ENCODE peak calls at places on chromosomes 4 and X, in seven cellular contexts. V is endothelial cell of umbilical vein, W is astrocyte of the cerebellum, Q is colonic mucosa, F is uterus, O is fibroblast of lung, K is pancreas. B is an unnamed sample.

GRCh38 chr4:123397276-123398150 is 918 bp downstream of the SPRY1 start:
- DNase-seq in F (peak), O (peak), K (peak), Q (peak), W (no peak), V (peak), B (no peak)

GRCh38 chr4:184746532-184746870 is 12.6 kb upstream of the CENPU start:
- DNase-seq in W (peak), Q (peak), O (peak), V (no peak), K (peak), F (peak), B (peak)

GRCh38 chrX:100625985-100626491 is 10.6 kb downstream of the TSPAN6 start:
- DNase-seq in F (no peak), W (peak), Q (no peak), K (no peak), O (peak), V (no peak), B (no peak)

GRCh38 chrX:106611682-106612402 is at the start of gene RADX:
- DNase-seq in F (peak), O (peak), K (peak), W (peak), Q (peak), V (peak), B (peak)

GRCh38 chrX:47244676-47245075 is 11.9 kb downstream of the USP11 start:
- DNase-seq in K (no peak), F (no peak), W (no peak), O (no peak), Q (no peak), V (no peak), B (no peak)

GRCh38 chr4:88960576-88960975 is 96.4 kb downstream of the FAM13A start:
- DNase-seq in V (peak), K (no peak), O (no peak), Q (no peak), F (no peak), W (no peak), B (no peak)

GRCh38 chr4:172232966-172233365 is 419.8 kb downstream of the GALNTL6 start:
- DNase-seq in Q (no peak), K (no peak), O (no peak), V (no peak), F (no peak), W (no peak), B (no peak)

GRCh38 chr4:104491396-104491821 is 3.3 kb downstream of the CXXC4 start:
- DNase-seq in O (peak), W (no peak), Q (peak), K (no peak), F (peak), V (no peak), B (no peak)

GRCh38 chr4:128306992-128307581 is 19.5 kb upstream of the PGRMC2 start:
- DNase-seq in F (no peak), O (no peak), V (no peak), W (no peak), K (peak), Q (no peak), B (no peak)

GRCh38 chr4:53307819-53308773 is 57.8 kb downstream of the SCFD2 start:
- DNase-seq in F (no peak), W (peak), V (peak), O (no peak), Q (no peak), K (no peak), B (no peak)

GRCh38 chr4:53907772-53908171 is 156.6 kb downstream of the CHIC2 start:
- DNase-seq in V (no peak), O (no peak), Q (no peak), K (no peak), W (no peak), F (no peak), B (no peak)

GRCh38 chr4:186294160-186294559 is 28.2 kb downstream of the F11 start:
- DNase-seq in F (no peak), Q (no peak), W (no peak), K (no peak), V (no peak), O (no peak), B (no peak)

GRCh38 chrX:13778916-13779315 is 38.0 kb downstream of the GPM6B start:
- DNase-seq in W (no peak), V (peak), F (no peak), Q (no peak), O (peak), K (no peak), B (no peak)

GRCh38 chr4:385934-386707 is 48.5 kb downstream of the ZNF141 start:
- DNase-seq in Q (no peak), O (no peak), F (no peak), V (no peak), K (no peak), W (no peak), B (no peak)

GRCh38 chr4:152100378-152101201 is 339.8 kb upstream of the GATB start:
- DNase-seq in Q (no peak), W (no peak), F (no peak), K (no peak), V (peak), O (no peak), B (no peak)

GRCh38 chr4:129095811-129096454 is at the start of gene C4orf33:
- DNase-seq in O (peak), F (peak), Q (peak), W (peak), V (peak), K (peak), B (peak)

GRCh38 chr4:25993564-25994185 is 79.7 kb downstream of the SMIM20 start:
- DNase-seq in Q (no peak), O (peak), F (no peak), W (no peak), K (peak), V (no peak), B (no peak)

GRCh38 chr4:150828159-150828558 is 186.9 kb downstream of the LRBA start:
- DNase-seq in F (no peak), Q (no peak), V (no peak), O (no peak), W (no peak), K (no peak), B (no peak)

GRCh38 chr4:117324851-117325491 is 239.6 kb upstream of the TRAM1L1 start:
- DNase-seq in O (peak), V (no peak), W (peak), Q (no peak), K (no peak), F (no peak), B (peak)

GRCh38 chr4:16157609-16158503 is 68.4 kb downstream of the TAPT1 start:
- DNase-seq in V (no peak), Q (peak), K (no peak), O (no peak), W (no peak), F (no peak), B (peak)

GRCh38 chr4:87270144-87270543 is 49.7 kb upstream of the KLHL8 start:
- DNase-seq in K (no peak), Q (no peak), V (peak), W (peak), O (peak), F (no peak), B (no peak)

GRCh38 chr4:83107636-83108035 is 6.9 kb downstream of the PLAC8 start:
- DNase-seq in F (no peak), K (no peak), O (no peak), W (no peak), Q (no peak), V (no peak), B (no peak)

GRCh38 chr4:173410106-173410505 is 11.2 kb upstream of the SCRG1 start:
- DNase-seq in V (no peak), K (no peak), F (no peak), W (no peak), O (no peak), Q (no peak), B (no peak)

GRCh38 chr4:5039800-5040199 is 11.5 kb upstream of the STK32B start:
- DNase-seq in Q (no peak), V (no peak), F (no peak), O (no peak), K (no peak), W (no peak), B (no peak)

GRCh38 chr4:6688879-6689505 is 4.7 kb upstream of the S100P start:
- DNase-seq in Q (peak), V (peak), W (peak), K (no peak), O (peak), F (no peak), B (peak)

GRCh38 chr4:8173641-8174242 is 15.1 kb upstream of the ABLIM2 start:
- DNase-seq in F (no peak), W (no peak), O (no peak), V (no peak), Q (no peak), K (no peak), B (no peak)
- TF ChIP-seq CTCF in F (no peak), W (no peak), O (no peak), V (no peak), Q (no peak), K (no peak), B (no peak)

GRCh38 chr4:135718019-135718418 is 1516.4 kb upstream of the PABPC4L start:
- DNase-seq in O (peak), V (no peak), W (peak), Q (no peak), F (no peak), K (no peak), B (peak)
- TF ChIP-seq CTCF in O (no peak), V (no peak), W (no peak), Q (no peak), F (no peak), K (no peak), B (peak)

GRCh38 chr4:111136438-111136837 is 513.6 kb upstream of the PITX2 start:
- DNase-seq in K (no peak), O (peak), F (no peak), V (peak), Q (no peak), W (no peak), B (no peak)
- TF ChIP-seq CTCF in K (no peak), O (peak), F (no peak), V (peak), Q (no peak), W (peak), B (no peak)

DNA sequence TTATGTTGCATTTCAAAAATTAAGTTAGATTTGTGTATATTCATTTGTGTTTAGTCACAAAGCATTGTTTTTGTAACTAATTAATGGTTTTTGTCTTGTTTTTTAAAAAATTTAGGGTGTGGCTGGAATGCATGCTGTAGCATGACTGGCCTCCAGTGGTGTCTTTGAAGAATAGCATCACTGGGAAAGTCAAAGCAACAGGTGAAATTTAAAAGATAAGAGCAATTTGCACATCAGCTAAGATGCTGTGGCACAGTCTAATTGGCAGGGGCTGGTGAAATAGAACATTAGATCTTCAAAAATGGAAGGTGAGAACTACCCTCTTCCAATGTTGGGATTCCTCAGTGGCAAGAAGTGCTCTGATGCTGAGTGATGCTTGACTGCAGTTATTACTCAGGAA is 45.3 kb downstream of the ANK2 start:
- DNase-seq in F (no peak), K (no peak), V (no peak), O (peak), Q (no peak), W (peak), B (no peak)
- TF ChIP-seq CTCF in F (peak), K (no peak), V (peak), O (peak), Q (no peak), W (peak), B (peak)

GRCh38 chrX:44202596-44202995 is 140.9 kb downstream of the EFHC2 start:
- DNase-seq in V (no peak), W (no peak), O (no peak), F (no peak), Q (no peak), K (no peak), B (no peak)

DNA sequence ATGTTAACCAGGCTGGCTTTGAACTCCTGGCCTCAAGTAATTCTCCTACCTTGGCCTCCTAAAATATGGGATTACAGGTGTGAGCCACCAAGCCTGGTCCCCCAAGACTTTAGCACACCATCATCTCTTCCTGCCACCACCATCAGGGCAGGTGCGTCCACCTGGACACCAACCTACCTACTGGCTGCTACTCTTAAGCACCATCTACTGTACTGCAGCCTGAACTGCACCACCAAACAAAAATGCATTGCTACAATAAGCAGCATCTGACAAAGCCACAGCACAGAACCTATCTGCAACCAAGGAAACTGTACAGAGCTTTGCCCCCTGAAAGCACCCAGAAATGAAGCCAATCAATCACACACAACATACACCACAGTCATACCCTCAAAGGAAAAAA is 139.7 kb downstream of the EFHC2 start:
- DNase-seq in K (no peak), F (no peak), Q (no peak), W (no peak), V (no peak), O (no peak), B (no peak)
- TF ChIP-seq CTCF in K (no peak), F (no peak), Q (no peak), W (no peak), V (no peak), O (no peak), B (peak)

B was measured in retinal pigment epithelial cell.